ENCODE peak calls at places on chromosomes 3 and 15, in five cellular contexts. D, F, A, L and I are unnamed samples. For H3K27me3, the result is how much of the 10 kb centered on the place peaks cover.

GRCh38 chr3:142724682-142725351 is 983 bp downstream of the TRPC1 start:
- DNase-seq in D (peak), F (peak), A (peak), L (peak), I (no peak)

GRCh38 chr3:10445561-10445960 is 59.8 kb downstream of the ATP2B2 start:
- DNase-seq in D (peak), F (no peak), A (no peak), L (no peak), I (no peak)

GRCh38 chr15:42891569-42891968 is 29.0 kb downstream of the TTBK2 start:
- DNase-seq in A (peak), L (no peak), F (no peak), D (peak), I (no peak)

GRCh38 chr3:114424337-114424736 is 130.5 kb downstream of the TIGIT start:
- DNase-seq in L (no peak), A (no peak), D (no peak), F (no peak), I (no peak)

GRCh38 chr3:12773724-12774105 is 14.7 kb upstream of the TMEM40 start:
- DNase-seq in A (no peak), D (no peak), L (no peak), F (no peak), I (no peak)

GRCh38 chr3:111128884-111129283 is 57.3 kb downstream of the NECTIN3 start:
- DNase-seq in D (peak), L (peak), A (no peak), F (no peak), I (no peak)

GRCh38 chr3:116148881-116149530 is 296.3 kb downstream of the LSAMP start:
- DNase-seq in D (peak), L (no peak), A (no peak), F (peak), I (no peak)

GRCh38 chr3:119702530-119703527 is at the start of gene CFAP91:
- DNase-seq in L (peak), D (peak), A (peak), F (peak), I (peak)

GRCh38 chr3:12968541-12968940 is 104.7 kb downstream of the IQSEC1 start:
- DNase-seq in A (no peak), F (no peak), L (no peak), D (no peak), I (no peak)

GRCh38 chr3:12891985-12892839 is 50.8 kb upstream of the RPL32 start:
- DNase-seq in F (peak), A (peak), D (peak), L (peak), I (no peak)

GRCh38 chr3:108159128-108159527 is 63.1 kb downstream of the IFT57 start:
- DNase-seq in L (no peak), F (no peak), D (peak), A (no peak), I (no peak)

GRCh38 chr15:95025924-95026728 is 794.8 kb downstream of the MCTP2 start:
- DNase-seq in D (no peak), A (peak), L (peak), F (peak), I (no peak)

GRCh38 chr3:11985866-11986265 is 18.3 kb upstream of the SYN2 start:
- DNase-seq in A (no peak), D (no peak), F (no peak), L (no peak), I (no peak)

GRCh38 chr3:8371085-8371551 is 130.5 kb upstream of the LMCD1 start:
- DNase-seq in L (no peak), F (no peak), D (peak), A (no peak), I (no peak)

GRCh38 chr15:69468241-69469121 is 15.9 kb downstream of the RPLP1 start:
- DNase-seq in D (peak), F (no peak), A (no peak), L (no peak), I (no peak)

GRCh38 chr3:163879172-163879571 is 1199.1 kb downstream of the SI start:
- DNase-seq in D (no peak), L (no peak), A (no peak), F (no peak), I (no peak)

GRCh38 chr3:160472344-160472743 is 22.8 kb upstream of the TRIM59 start:
- DNase-seq in L (no peak), D (peak), A (no peak), F (no peak), I (no peak)

GRCh38 chr15:100601628-100602063 is 338 bp downstream of the LINS1 start:
- DNase-seq in L (no peak), A (no peak), D (no peak), F (no peak), I (no peak)

GRCh38 chr3:161108840-161109239 is 3.7 kb upstream of the B3GALNT1 start:
- DNase-seq in D (peak), A (no peak), F (no peak), L (no peak), I (no peak)

GRCh38 chr3:111717601-111718000 is 122.5 kb upstream of the ZBED2 start:
- DNase-seq in F (peak), D (peak), L (peak), A (peak), I (peak)

GRCh38 chr15:76840830-76841460 is 64.2 kb downstream of the SCAPER start:
- DNase-seq in A (peak), F (peak), L (peak), D (peak), I (no peak)

GRCh38 chr3:126498936-126499335 is 18.6 kb downstream of the UROC1 start:
- DNase-seq in L (peak), D (no peak), A (no peak), F (peak), I (no peak)

GRCh38 chr15:66369773-66370651 is 13.5 kb upstream of the TIPIN start:
- DNase-seq in F (no peak), D (no peak), L (peak), A (peak), I (no peak)

GRCh38 chr3:184952671-184953070 is 140.7 kb downstream of the VPS8 start:
- DNase-seq in D (no peak), L (no peak), F (no peak), A (no peak), I (no peak)

GRCh38 chr3:191376742-191377141 is 46.4 kb upstream of the UTS2B start:
- DNase-seq in L (no peak), D (peak), A (peak), F (no peak), I (no peak)

GRCh38 chr3:134449277-134449676 is 36.5 kb downstream of the ANAPC13 start:
- DNase-seq in D (no peak), F (peak), L (peak), A (peak), I (no peak)

GRCh38 chr3:134904796-134905646 is 110.0 kb downstream of the EPHB1 start:
- DNase-seq in D (peak), A (no peak), F (peak), L (peak), I (no peak)

GRCh38 chr3:71195492-71195891 is 388.0 kb downstream of the FOXP1 start:
- DNase-seq in F (no peak), L (no peak), D (peak), A (no peak), I (no peak)

GRCh38 chr3:51434746-51435323 is 43.8 kb downstream of the RBM15B start:
- DNase-seq in F (peak), D (peak), A (peak), L (peak), I (peak)

GRCh38 chr15:41730543-41730942 is 43.7 kb upstream of the MAPKBP1 start:
- DNase-seq in L (no peak), A (no peak), F (no peak), D (no peak), I (no peak)

GRCh38 chr3:182241777-182242556 is 530.2 kb downstream of the SOX2 start:
- DNase-seq in L (no peak), D (peak), F (peak), A (peak), I (no peak)

GRCh38 chr3:123627673-123628670 is 43.1 kb upstream of the HACD2 start:
- DNase-seq in A (no peak), D (no peak), F (no peak), L (no peak), I (no peak)

GRCh38 chr3:159455741-159456181 is 532.9 kb upstream of the IL12A start:
- DNase-seq in F (no peak), A (no peak), D (peak), L (no peak), I (no peak)

GRCh38 chr3:98772022-98772421 is 8.9 kb downstream of the ST3GAL6 start:
- DNase-seq in D (no peak), A (no peak), F (no peak), L (no peak), I (no peak)

GRCh38 chr3:67593761-67594234 is 60.6 kb downstream of the SUCLG2 start:
- DNase-seq in L (peak), A (no peak), D (peak), F (no peak), I (no peak)

GRCh38 chr15:57646057-57646456 is 54.4 kb downstream of the MYZAP start:
- DNase-seq in D (no peak), A (no peak), L (no peak), F (no peak), I (no peak)

GRCh38 chr3:45426161-45426560 is 37.8 kb downstream of the LARS2 start:
- DNase-seq in A (no peak), F (peak), L (peak), D (no peak), I (no peak)

GRCh38 chr3:112860898-112861297 is 14.2 kb upstream of the CD200R1L start:
- DNase-seq in F (no peak), A (no peak), D (no peak), L (no peak), I (no peak)

GRCh38 chr3:112858410-112859069 is 11.9 kb upstream of the CD200R1L start:
- DNase-seq in L (no peak), A (no peak), F (no peak), D (peak), I (no peak)

GRCh38 chr3:112855883-112856282 is 9.2 kb upstream of the CD200R1L start:
- DNase-seq in A (no peak), F (no peak), L (no peak), D (no peak), I (no peak)

GRCh38 chr3:112856537-112856936 is 9.9 kb upstream of the CD200R1L start:
- DNase-seq in A (no peak), D (no peak), F (no peak), L (no peak), I (no peak)

DNA sequence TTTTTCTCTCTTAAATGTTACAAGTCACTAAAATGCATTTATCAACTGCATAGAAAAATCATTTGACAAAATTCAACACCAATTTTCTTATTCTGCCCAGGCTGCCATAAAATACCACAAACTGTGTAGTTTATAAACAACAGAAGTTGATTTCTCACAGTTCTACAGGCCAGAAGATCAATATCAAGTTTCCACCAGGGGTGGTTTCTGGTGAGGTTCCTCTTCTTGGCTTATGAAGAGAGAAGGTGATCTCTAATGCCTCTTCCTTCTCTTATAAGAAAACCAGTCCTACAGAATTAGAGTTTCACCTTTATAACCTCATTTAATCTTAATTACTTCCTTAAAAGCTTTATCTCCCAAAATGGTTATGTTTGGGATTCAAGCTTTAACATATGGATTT is 10.9 kb upstream of the CD200R1L start:
- DNase-seq in L (no peak), F (no peak), A (no peak), D (no peak), I (no peak)
- H3K27ac ChIP-seq in L (no peak), F (no peak), A (no peak), D (no peak), I (no peak)

DNA sequence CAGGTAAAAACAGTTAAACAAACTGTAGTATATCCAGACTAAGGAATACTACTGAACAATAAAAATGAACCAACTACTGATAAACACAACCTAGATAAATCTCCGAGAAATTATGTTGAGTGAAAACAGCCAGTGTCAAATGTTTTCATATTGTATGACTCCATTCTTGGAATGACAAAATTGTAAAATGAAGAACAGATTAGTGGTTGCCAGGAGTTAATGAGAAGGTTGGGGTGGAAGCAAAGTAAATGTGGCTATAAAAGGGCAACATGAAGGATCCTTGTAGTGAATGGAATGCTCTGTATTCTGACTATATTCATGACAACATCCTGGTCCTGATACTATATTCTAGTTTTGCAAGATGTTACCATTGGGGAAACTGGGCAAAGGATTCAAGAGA is 27.5 kb upstream of the ACKR4 start:
- DNase-seq in L (no peak), D (peak), F (no peak), A (no peak), I (no peak)
- H3K4me2 ChIP-seq in L (no peak), D (no peak), F (no peak), A (no peak), I (no peak)

GRCh38 chr3:151084893-151085226 is 604 bp upstream of the MED12L start:
- DNase-seq in A (no peak), F (no peak), D (no peak), L (no peak), I (no peak)

GRCh38 chr3:151086484-151087456 is 1.3 kb downstream of the MED12L start:
- DNase-seq in A (peak), L (peak), D (peak), F (peak), I (no peak)

GRCh38 chr3:151085227-151085888 is at the start of gene MED12L:
- DNase-seq in A (peak), L (peak), D (peak), F (peak), I (no peak)

GRCh38 chr3:151085889-151086483 is 522 bp downstream of the MED12L start:
- DNase-seq in F (peak), L (peak), A (no peak), D (peak), I (no peak)

GRCh38 chr3:151087648-151088047 is 2.2 kb downstream of the MED12L start:
- DNase-seq in F (no peak), L (no peak), A (no peak), D (no peak), I (no peak)
- H3K27me3 ChIP-seq in F (under half), L (under half), A (under half), D (under half), I (half or more)

DNA sequence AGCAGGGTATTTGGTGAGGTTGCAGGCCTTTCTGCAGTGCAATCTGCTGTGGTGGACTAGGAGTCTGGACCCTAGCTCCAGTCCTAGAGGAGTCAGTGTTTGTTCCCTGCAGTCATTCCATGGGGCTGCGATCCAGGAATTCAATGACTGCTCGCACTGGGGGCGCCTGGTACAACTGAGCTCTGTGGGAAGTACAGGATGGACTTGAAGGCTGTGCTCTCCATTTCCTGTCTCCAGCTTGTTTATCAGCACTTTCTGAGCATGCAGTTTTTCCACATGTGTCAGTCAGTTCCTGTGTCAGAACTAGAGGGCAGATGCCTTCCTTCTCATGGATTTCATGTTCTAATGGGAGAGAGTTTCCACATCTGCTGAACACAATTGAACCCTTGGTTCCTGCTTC is 46.7 kb downstream of the PDHB start:
- DNase-seq in A (peak), F (no peak), D (peak), L (peak), I (no peak)
- H3K27ac ChIP-seq in A (peak), F (no peak), D (peak), L (peak), I (no peak)

GRCh38 chr3:150372320-150373118 is 35.6 kb upstream of the TSC22D2 start:
- DNase-seq in L (no peak), A (peak), F (peak), D (no peak), I (no peak)
- H3K4me2 ChIP-seq in L (no peak), A (peak), F (peak), D (peak), I (peak)

GRCh38 chr3:25781758-25782594 is 1.3 kb downstream of the NGLY1 start:
- DNase-seq in L (no peak), A (no peak), D (no peak), F (peak), I (no peak)

GRCh38 chr3:25782938-25783660 is at the start of gene NGLY1:
- DNase-seq in D (peak), L (peak), A (peak), F (peak), I (no peak)

GRCh38 chr3:25783661-25784512 is 644 bp upstream of the NGLY1 start:
- DNase-seq in F (peak), D (peak), L (peak), A (peak), I (no peak)

GRCh38 chr3:25781145-25781757 is 2.0 kb downstream of the NGLY1 start:
- DNase-seq in L (no peak), D (no peak), F (no peak), A (no peak), I (no peak)

GRCh38 chr3:25782636-25782937 is 656 bp downstream of the NGLY1 start:
- DNase-seq in F (no peak), L (no peak), D (no peak), A (no peak), I (no peak)
- H3K27me3 ChIP-seq in F (under half), L (under half), D (under half), A (under half), I (under half)

DNA sequence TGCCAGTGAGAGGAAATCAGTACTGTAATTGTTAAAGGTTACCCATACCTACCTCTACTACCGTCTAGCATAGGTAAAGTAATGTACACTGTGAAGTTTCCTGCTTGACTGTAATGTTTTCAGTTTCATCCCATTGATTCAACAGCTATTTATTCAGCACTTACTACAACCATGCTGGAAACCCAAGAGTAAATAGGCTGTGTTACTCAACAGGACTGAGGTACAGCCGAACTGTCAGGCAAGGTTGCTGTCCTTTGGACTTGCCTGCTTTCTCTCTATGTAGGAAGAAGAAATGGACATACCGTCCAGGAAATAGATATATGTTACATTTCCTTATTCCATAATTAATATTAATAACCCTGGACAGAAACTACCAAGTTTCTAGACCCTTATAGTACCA is 265.5 kb downstream of the NR2F2 start:
- DNase-seq in L (no peak), F (no peak), A (no peak), D (no peak), I (no peak)
- H3K27ac ChIP-seq in L (no peak), F (no peak), A (no peak), D (no peak), I (no peak)